ENCODE peak calls at places on chromosomes 12 and 14, in seven cellular contexts. T, E, Q, M, B, O and F are unnamed samples.

GRCh38 chr14:104171029-104171697 is 32.8 kb downstream of the KIF26A start:
- DNase-seq in T (no peak), E (peak; percentile 94), Q (no peak), M (no peak), B (no peak), O (peak; percentile 50), F (no peak)

GRCh38 chr12:43407816-43408645 is 144.0 kb downstream of the ADAMTS20 start:
- DNase-seq in T (no peak), E (no peak), Q (no peak), M (peak; percentile 4), B (no peak), O (no peak), F (no peak)

GRCh38 chr12:105331805-105332251 is 1.3 kb downstream of the C12orf75 start:
- DNase-seq in T (no peak), E (peak; percentile 48), Q (no peak), M (no peak), B (no peak), O (peak; percentile 30), F (no peak)

GRCh38 chr12:124222368-124223245 is 72.3 kb upstream of the RFLNA start:
- DNase-seq in T (no peak), E (no peak), Q (no peak), M (no peak), B (no peak), O (no peak), F (no peak)

GRCh38 chr14:42806909-42807315 is 1200.2 kb downstream of the LRFN5 start:
- DNase-seq in T (no peak), E (no peak), Q (no peak), M (peak; percentile 77), B (no peak), O (no peak), F (no peak)

GRCh38 chr12:790253-790563 is 37.8 kb downstream of the WNK1 start:
- DNase-seq in T (no peak), E (no peak), Q (no peak), M (no peak), B (no peak), O (no peak), F (no peak)

GRCh38 chr12:113086249-113087164 is 30.0 kb downstream of the DTX1 start:
- DNase-seq in T (no peak), E (no peak), Q (no peak), M (no peak), B (peak; percentile 74), O (no peak), F (no peak)

GRCh38 chr12:115440438-115440837 is 756.5 kb upstream of the TBX3 start:
- DNase-seq in T (peak; percentile 45), E (no peak), Q (no peak), M (peak; percentile 39), B (no peak), O (peak; percentile 42), F (peak; percentile 65)

GRCh38 chr12:70590051-70590450 is 47.2 kb downstream of the PTPRB start:
- DNase-seq in T (peak; percentile 60), E (peak; percentile 87), Q (peak; percentile 77), M (peak; percentile 61), B (no peak), O (peak; percentile 77), F (peak; percentile 70)

GRCh38 chr14:57761800-57762199 is 104.1 kb downstream of the SLC35F4 start:
- DNase-seq in T (no peak), E (no peak), Q (no peak), M (no peak), B (no peak), O (no peak), F (no peak)

GRCh38 chr12:100992194-100992593 is 197.6 kb downstream of the ANO4 start:
- DNase-seq in T (no peak), E (no peak), Q (no peak), M (no peak), B (no peak), O (no peak), F (no peak)

GRCh38 chr14:73458219-73458976 is at the start of gene NUMB:
- DNase-seq in T (peak; percentile 99), E (peak; percentile 99), Q (peak; percentile 99), M (peak; percentile 100), B (peak; percentile 91), O (peak; percentile 98), F (peak; percentile 99)

GRCh38 chr12:126944684-126945083 is 1322.3 kb upstream of the TMEM132C start:
- DNase-seq in T (no peak), E (no peak), Q (no peak), M (no peak), B (no peak), O (no peak), F (no peak)

GRCh38 chr12:111407371-111408115 is 1.8 kb downstream of the SH2B3 start:
- DNase-seq in T (no peak), E (no peak), Q (no peak), M (no peak), B (no peak), O (no peak), F (no peak)

GRCh38 chr14:22026527-22026926 is 352.9 kb upstream of the OR4E1 start:
- DNase-seq in T (no peak), E (no peak), Q (no peak), M (no peak), B (no peak), O (no peak), F (no peak)

GRCh38 chr14:61281186-61281676 is at the start of gene TMEM30B:
- DNase-seq in T (no peak), E (peak; percentile 96), Q (no peak), M (no peak), B (peak; percentile 91), O (peak; percentile 94), F (no peak)

GRCh38 chr14:83300454-83301064 is 1766.9 kb upstream of the SEL1L start:
- DNase-seq in T (no peak), E (no peak), Q (no peak), M (peak; percentile 2), B (no peak), O (no peak), F (no peak)

GRCh38 chr14:20530771-20531571 is 25.6 kb downstream of the RNASE10 start:
- DNase-seq in T (peak; percentile 46), E (peak; percentile 79), Q (peak; percentile 79), M (peak; percentile 22), B (peak; percentile 72), O (peak; percentile 73), F (peak; percentile 58)

GRCh38 chr12:115267891-115268290 is 583.9 kb upstream of the TBX3 start:
- DNase-seq in T (no peak), E (no peak), Q (no peak), M (no peak), B (no peak), O (no peak), F (no peak)

GRCh38 chr14:44960146-44960545 is 1.6 kb downstream of the KLHL28 start:
- DNase-seq in T (no peak), E (no peak), Q (no peak), M (no peak), B (no peak), O (no peak), F (no peak)

GRCh38 chr12:95966287-95966870 is 23.2 kb downstream of the AMDHD1 start:
- DNase-seq in T (no peak), E (no peak), Q (no peak), M (no peak), B (no peak), O (no peak), F (no peak)

GRCh38 chr12:123660328-123660727 is 10.6 kb upstream of the TCTN2 start:
- DNase-seq in T (peak; percentile 67), E (no peak), Q (no peak), M (peak; percentile 79), B (no peak), O (no peak), F (no peak)

GRCh38 chr12:68402422-68402821 is 70.3 kb upstream of the MDM1 start:
- DNase-seq in T (no peak), E (no peak), Q (no peak), M (no peak), B (no peak), O (no peak), F (no peak)

GRCh38 chr12:68403296-68403695 is 71.1 kb upstream of the MDM1 start:
- DNase-seq in T (no peak), E (no peak), Q (no peak), M (no peak), B (no peak), O (no peak), F (no peak)

GRCh38 chr12:68405292-68405900 is 73.2 kb upstream of the MDM1 start:
- DNase-seq in T (no peak), E (no peak), Q (no peak), M (no peak), B (no peak), O (no peak), F (peak; percentile 16)

GRCh38 chr12:68403711-68404110 is 71.5 kb upstream of the MDM1 start:
- DNase-seq in T (no peak), E (no peak), Q (no peak), M (no peak), B (no peak), O (no peak), F (no peak)

DNA sequence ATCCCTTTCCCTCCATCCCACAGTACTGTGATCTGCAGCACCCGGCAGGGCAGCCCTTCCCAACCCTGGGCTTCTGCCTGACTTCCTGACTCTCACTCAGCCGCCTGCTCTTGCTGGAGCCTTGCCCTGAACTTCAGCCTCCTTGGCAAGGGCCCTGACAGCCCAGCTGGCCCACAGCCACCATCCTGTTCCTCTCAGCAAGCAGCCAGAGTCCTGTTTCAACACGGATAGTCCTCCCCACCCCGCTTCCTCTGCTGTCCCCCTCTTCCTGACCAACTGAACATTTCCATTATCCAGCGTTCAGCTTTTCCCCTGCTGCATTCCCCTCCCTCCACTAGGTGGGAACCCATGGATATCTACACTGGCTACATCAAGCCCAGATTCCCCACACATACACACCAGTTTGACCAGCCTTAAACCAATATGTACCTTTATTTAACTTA is 74.0 kb upstream of the MDM1 start:
- DNase-seq in T (peak; percentile 25), E (peak; percentile 43), Q (peak; percentile 96), M (peak; percentile 79), B (peak; percentile 92), O (peak; percentile 88), F (peak; percentile 95)
- TF ChIP-seq CTCF in T (no peak), E (peak; percentile 54), Q (peak; percentile 43), M (peak; percentile 30), B (peak; percentile 56), O (no peak), F (peak; percentile 45)

DNA sequence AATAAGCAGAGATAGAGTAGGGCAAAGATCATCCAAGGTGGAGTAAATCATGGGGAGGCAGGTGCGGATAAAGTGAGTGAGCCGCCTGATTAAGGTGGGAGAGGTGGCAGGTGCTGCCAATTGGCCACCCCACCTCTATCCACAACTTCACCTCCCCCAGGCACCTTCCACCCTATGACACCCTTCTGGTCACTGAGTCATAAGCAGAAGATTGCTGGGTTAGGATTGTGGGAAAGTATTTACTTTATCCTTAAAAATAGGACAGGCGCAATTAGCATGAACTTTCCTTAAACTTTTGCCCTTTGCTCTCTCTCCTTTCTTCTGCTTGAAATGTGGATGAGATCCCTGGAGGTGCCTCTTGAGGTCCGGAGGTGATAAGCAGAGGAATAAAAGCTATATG is 14.9 kb upstream of the BMP4 start:
- DNase-seq in T (no peak), E (no peak), Q (no peak), M (no peak), B (no peak), O (no peak), F (no peak)
- H3K9me3 ChIP-seq in T (no peaks in the 10 kb centered on the region), E (no peaks in the 10 kb centered on the region), Q (no peaks in the 10 kb centered on the region), M (no peaks in the 10 kb centered on the region), B (no peaks in the 10 kb centered on the region), O (no peaks in the 10 kb centered on the region), F (no peaks in the 10 kb centered on the region)

GRCh38 chr14:46250113-46250703 is 401.4 kb downstream of the RPL10L start:
- DNase-seq in T (peak; percentile 0), E (no peak), Q (no peak), M (no peak), B (no peak), O (no peak), F (no peak)
- TF ChIP-seq CTCF in T (peak; percentile 33), E (peak; percentile 76), Q (peak; percentile 28), M (peak; percentile 62), B (no peak), O (peak; percentile 27), F (no peak)

GRCh38 chr14:29654910-29655590 is 272.6 kb downstream of the PRKD1 start:
- DNase-seq in T (no peak), E (no peak), Q (no peak), M (peak; percentile 45), B (no peak), O (no peak), F (no peak)
- H3K9me3 ChIP-seq in T (no peaks in the 10 kb centered on the region), E (no peaks in the 10 kb centered on the region), Q (no peaks in the 10 kb centered on the region), M (no peaks in the 10 kb centered on the region), B (no peaks in the 10 kb centered on the region), O (no peaks in the 10 kb centered on the region), F (no peaks in the 10 kb centered on the region)